ENCODE peak calls at places on chromosomes 2 and 18, in eight cellular contexts. D, G, U, Z, J, A, E and C are unnamed samples.
A peak's percentile ranks its signal among the peaks of the same experiment; 100 is the strongest.

GRCh38 chr18:69906765-69907164 is 40.9 kb downstream of the CD226 start:
- DNase-seq in D (no peak), G (no peak), U (no peak), Z (no peak), J (no peak), A (no peak), E (no peak), C (no peak)

GRCh38 chr18:42745171-42745570 is 370.3 kb downstream of the RIT2 start:
- DNase-seq in D (no peak), G (no peak), U (no peak), Z (no peak), J (no peak), A (no peak), E (no peak), C (no peak)

GRCh38 chr2:14492920-14493503 is 139.5 kb upstream of the LRATD1 start:
- DNase-seq in D (no peak), G (no peak), U (peak; percentile 79), Z (no peak), J (no peak), A (no peak), E (no peak), C (no peak)

GRCh38 chr2:174794851-174795374 is 30.6 kb upstream of the CHRNA1 start:
- DNase-seq in D (no peak), G (no peak), U (no peak), Z (no peak), J (no peak), A (no peak), E (no peak), C (no peak)

GRCh38 chr2:147045113-147045512 is 799.7 kb upstream of the ACVR2A start:
- DNase-seq in D (no peak), G (no peak), U (peak; percentile 86), Z (peak; percentile 15), J (no peak), A (peak; percentile 19), E (peak; percentile 57), C (no peak)

GRCh38 chr2:70738159-70738558 is 29.8 kb downstream of the ADD2 start:
- DNase-seq in D (no peak), G (no peak), U (no peak), Z (no peak), J (no peak), A (no peak), E (no peak), C (no peak)

GRCh38 chr2:127560929-127561275 is 25.4 kb downstream of the MYO7B start:
- DNase-seq in D (no peak), G (no peak), U (peak; percentile 65), Z (no peak), J (no peak), A (no peak), E (no peak), C (no peak)

GRCh38 chr2:181462032-181462431 is 4.8 kb downstream of the ITGA4 start:
- DNase-seq in D (no peak), G (no peak), U (no peak), Z (no peak), J (no peak), A (no peak), E (no peak), C (no peak)

GRCh38 chr2:105926960-105927678 is 182.4 kb downstream of the NCK2 start:
- DNase-seq in D (no peak), G (no peak), U (no peak), Z (peak; percentile 34), J (no peak), A (no peak), E (peak; percentile 16), C (no peak)

GRCh38 chr2:198283149-198283548 is 478.8 kb downstream of the PLCL1 start:
- DNase-seq in D (no peak), G (no peak), U (peak; percentile 21), Z (no peak), J (no peak), A (no peak), E (no peak), C (no peak)

GRCh38 chr2:221060335-221060734 is 511.8 kb downstream of the EPHA4 start:
- DNase-seq in D (no peak), G (no peak), U (no peak), Z (no peak), J (no peak), A (no peak), E (no peak), C (no peak)

GRCh38 chr2:86671304-86671981 is 47.8 kb upstream of the RNF103 start:
- DNase-seq in D (no peak), G (no peak), U (peak; percentile 28), Z (no peak), J (no peak), A (peak; percentile 60), E (no peak), C (no peak)

GRCh38 chr2:201680743-201681142 is 17.7 kb downstream of the MPP4 start:
- DNase-seq in D (no peak), G (no peak), U (no peak), Z (no peak), J (no peak), A (no peak), E (no peak), C (no peak)

GRCh38 chr18:53946561-53946960 is 277.9 kb downstream of the MBD2 start:
- DNase-seq in D (no peak), G (no peak), U (no peak), Z (no peak), J (no peak), A (peak; percentile 51), E (no peak), C (no peak)

GRCh38 chr18:80022613-80023012 is 11.6 kb upstream of the RBFA start:
- DNase-seq in D (no peak), G (no peak), U (peak; percentile 43), Z (no peak), J (no peak), A (no peak), E (no peak), C (no peak)

GRCh38 chr2:156955701-156956100 is 301.8 kb upstream of the GALNT5 start:
- DNase-seq in D (no peak), G (no peak), U (no peak), Z (no peak), J (no peak), A (peak; percentile 12), E (no peak), C (no peak)

GRCh38 chr2:217160978-217161973 is 301.4 kb upstream of the TNP1 start:
- DNase-seq in D (no peak), G (no peak), U (no peak), Z (no peak), J (no peak), A (no peak), E (no peak), C (no peak)

GRCh38 chr2:6692061-6692460 is 173.6 kb downstream of the CMPK2 start:
- DNase-seq in D (no peak), G (no peak), U (no peak), Z (no peak), J (no peak), A (no peak), E (no peak), C (no peak)

GRCh38 chr2:127324635-127325034 is 30.7 kb upstream of the ERCC3 start:
- DNase-seq in D (no peak), G (peak; percentile 39), U (peak; percentile 80), Z (no peak), J (no peak), A (peak; percentile 13), E (no peak), C (no peak)

GRCh38 chr18:2905802-2906521 is 59.2 kb downstream of the EMILIN2 start:
- DNase-seq in D (no peak), G (peak; percentile 19), U (no peak), Z (peak; percentile 10), J (peak; percentile 31), A (no peak), E (peak; percentile 24), C (no peak)

GRCh38 chr2:158726906-158727592 is 68.1 kb upstream of the DAPL1 start:
- DNase-seq in D (no peak), G (no peak), U (no peak), Z (no peak), J (no peak), A (no peak), E (peak; percentile 85), C (peak; percentile 92)

GRCh38 chr18:75760208-75760607 is 332.7 kb upstream of the SMIM21 start:
- DNase-seq in D (no peak), G (no peak), U (no peak), Z (no peak), J (no peak), A (no peak), E (no peak), C (no peak)

GRCh38 chr2:16625201-16625729 is 40.4 kb downstream of the CYRIA start:
- DNase-seq in D (no peak), G (no peak), U (no peak), Z (no peak), J (no peak), A (no peak), E (no peak), C (no peak)

GRCh38 chr2:26970928-26971627 is 641 bp downstream of the MAPRE3 start:
- DNase-seq in D (no peak), G (no peak), U (peak; percentile 47), Z (no peak), J (no peak), A (no peak), E (no peak), C (no peak)